ENCODE peak calls at places on chromosomes 13 and 19, in five cellular contexts. One of them, this sample, is unnamed.

GRCh38 chr13:81551036-81551435 is 1210.1 kb upstream of the SPRY2 start:
- DNase-seq in A673: no peak
- DNase-seq in BJ: no peak
- DNase-seq in cardiac fibroblast: no peak
- DNase-seq in uterus: no peak
- DNase-seq in this sample: no peak

GRCh38 chr19:43618921-43619261 is 538 bp downstream of the ZNF428 start:
- DNase-seq in uterus: no peak
- DNase-seq in cardiac fibroblast: no peak
- DNase-seq in BJ: no peak
- DNase-seq in A673: peak
- DNase-seq in this sample: peak

GRCh38 chr13:31769581-31769980 is 30.3 kb downstream of the RXFP2 start:
- DNase-seq in cardiac fibroblast: peak
- DNase-seq in A673: no peak
- DNase-seq in uterus: no peak
- DNase-seq in BJ: no peak
- DNase-seq in this sample: no peak

GRCh38 chr19:45640849-45641273 is 1.7 kb upstream of the EML2 start:
- DNase-seq in BJ: no peak
- DNase-seq in cardiac fibroblast: no peak
- DNase-seq in uterus: no peak
- DNase-seq in A673: no peak
- DNase-seq in this sample: no peak

GRCh38 chr19:16386619-16387240 is 62.1 kb downstream of the KLF2 start:
- DNase-seq in A673: peak
- DNase-seq in uterus: no peak
- DNase-seq in cardiac fibroblast: peak
- DNase-seq in BJ: no peak
- DNase-seq in this sample: peak

GRCh38 chr13:29170451-29171082 is 350.4 kb downstream of the MTUS2 start:
- DNase-seq in BJ: no peak
- DNase-seq in cardiac fibroblast: no peak
- DNase-seq in uterus: no peak
- DNase-seq in A673: peak
- DNase-seq in this sample: no peak

GRCh38 chr13:38361551-38362262 is 12.1 kb downstream of the UFM1 start:
- DNase-seq in A673: no peak
- DNase-seq in uterus: no peak
- DNase-seq in BJ: no peak
- DNase-seq in cardiac fibroblast: no peak
- DNase-seq in this sample: no peak

GRCh38 chr13:73737214-73737613 is 397.0 kb downstream of the KLF12 start:
- DNase-seq in BJ: no peak
- DNase-seq in cardiac fibroblast: no peak
- DNase-seq in uterus: no peak
- DNase-seq in A673: no peak
- DNase-seq in this sample: no peak

GRCh38 chr19:16326401-16327130 is 1.9 kb downstream of the KLF2 start:
- DNase-seq in BJ: no peak
- DNase-seq in A673: no peak
- DNase-seq in uterus: no peak
- DNase-seq in cardiac fibroblast: peak
- DNase-seq in this sample: no peak

GRCh38 chr13:99905224-99905623 is 66.3 kb downstream of the ZIC5 start:
- DNase-seq in A673: no peak
- DNase-seq in cardiac fibroblast: no peak
- DNase-seq in uterus: no peak
- DNase-seq in BJ: no peak
- DNase-seq in this sample: no peak
- H3K4me3 ChIP-seq in A673: no peak
- H3K4me3 ChIP-seq in cardiac fibroblast: no peak
- H3K4me3 ChIP-seq in uterus: no peak
- H3K4me3 ChIP-seq in BJ: no peak
- H3K4me3 ChIP-seq in this sample: no peak

GRCh38 chr19:10110076-10110971 is 1.2 kb upstream of the P2RY11 start:
- DNase-seq in cardiac fibroblast: no peak
- DNase-seq in BJ: no peak
- DNase-seq in A673: no peak
- DNase-seq in uterus: no peak
- DNase-seq in this sample: no peak
- H3K4me3 ChIP-seq in cardiac fibroblast: no peak
- H3K4me3 ChIP-seq in BJ: no peak
- H3K4me3 ChIP-seq in A673: no peak
- H3K4me3 ChIP-seq in uterus: no peak
- H3K4me3 ChIP-seq in this sample: no peak

GRCh38 chr19:575527-576506 is 3.4 kb downstream of the BSG start:
- DNase-seq in BJ: no peak
- DNase-seq in uterus: peak
- DNase-seq in cardiac fibroblast: peak
- DNase-seq in A673: no peak
- DNase-seq in this sample: no peak
- H3K4me3 ChIP-seq in BJ: peak
- H3K4me3 ChIP-seq in uterus: peak
- H3K4me3 ChIP-seq in cardiac fibroblast: peak
- H3K4me3 ChIP-seq in A673: peak
- H3K4me3 ChIP-seq in this sample: no peak

DNA sequence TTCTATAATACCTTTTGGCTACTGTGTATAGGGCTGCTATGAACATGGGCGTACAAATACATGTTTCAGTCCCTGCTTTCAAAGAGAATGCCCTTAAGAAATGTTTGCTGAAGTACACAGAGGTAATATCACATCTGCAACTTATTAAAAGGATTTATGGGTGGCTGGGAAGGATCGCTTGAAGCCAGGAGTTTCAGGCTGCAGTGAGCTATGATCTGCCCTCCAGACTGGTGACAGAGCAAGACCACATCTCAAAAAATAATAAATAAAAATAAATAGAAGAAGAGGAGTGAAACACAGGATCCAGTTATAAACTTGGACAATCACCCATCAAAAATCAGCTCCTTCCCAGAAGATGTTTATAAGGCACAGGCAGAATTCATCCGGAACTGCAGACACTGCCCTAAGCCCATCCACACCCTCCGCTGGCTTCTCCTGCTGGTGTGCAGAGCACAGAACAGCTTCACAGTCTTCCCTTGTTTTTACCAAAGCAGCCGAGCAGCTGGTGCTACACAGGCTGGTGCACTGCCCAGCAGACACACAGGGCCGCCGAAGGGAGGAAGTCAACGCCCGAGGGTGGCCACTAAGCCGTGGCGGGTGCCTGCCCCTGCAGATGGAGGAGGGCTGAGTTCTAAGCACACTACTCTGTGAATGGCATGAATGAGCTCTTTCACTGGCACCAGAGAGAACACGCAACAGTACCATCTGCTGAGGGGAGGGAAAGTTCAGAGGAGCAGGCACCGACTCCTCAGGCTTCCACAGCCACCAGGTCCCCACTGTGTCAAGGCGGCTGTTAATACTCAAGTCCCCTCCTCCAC is 44.0 kb downstream of the BRD4 start:
- DNase-seq in BJ: no peak
- DNase-seq in cardiac fibroblast: no peak
- DNase-seq in A673: peak
- DNase-seq in uterus: no peak
- DNase-seq in this sample: peak
- H3K4me3 ChIP-seq in BJ: no peak
- H3K4me3 ChIP-seq in cardiac fibroblast: no peak
- H3K4me3 ChIP-seq in A673: no peak
- H3K4me3 ChIP-seq in uterus: no peak
- H3K4me3 ChIP-seq in this sample: no peak

GRCh38 chr19:2933490-2933910 is 11.3 kb downstream of the ZNF77 start:
- DNase-seq in BJ: no peak
- DNase-seq in cardiac fibroblast: no peak
- DNase-seq in uterus: no peak
- DNase-seq in A673: no peak
- DNase-seq in this sample: no peak
- H3K4me3 ChIP-seq in BJ: no peak
- H3K4me3 ChIP-seq in cardiac fibroblast: no peak
- H3K4me3 ChIP-seq in uterus: no peak
- H3K4me3 ChIP-seq in A673: no peak
- H3K4me3 ChIP-seq in this sample: no peak

DNA sequence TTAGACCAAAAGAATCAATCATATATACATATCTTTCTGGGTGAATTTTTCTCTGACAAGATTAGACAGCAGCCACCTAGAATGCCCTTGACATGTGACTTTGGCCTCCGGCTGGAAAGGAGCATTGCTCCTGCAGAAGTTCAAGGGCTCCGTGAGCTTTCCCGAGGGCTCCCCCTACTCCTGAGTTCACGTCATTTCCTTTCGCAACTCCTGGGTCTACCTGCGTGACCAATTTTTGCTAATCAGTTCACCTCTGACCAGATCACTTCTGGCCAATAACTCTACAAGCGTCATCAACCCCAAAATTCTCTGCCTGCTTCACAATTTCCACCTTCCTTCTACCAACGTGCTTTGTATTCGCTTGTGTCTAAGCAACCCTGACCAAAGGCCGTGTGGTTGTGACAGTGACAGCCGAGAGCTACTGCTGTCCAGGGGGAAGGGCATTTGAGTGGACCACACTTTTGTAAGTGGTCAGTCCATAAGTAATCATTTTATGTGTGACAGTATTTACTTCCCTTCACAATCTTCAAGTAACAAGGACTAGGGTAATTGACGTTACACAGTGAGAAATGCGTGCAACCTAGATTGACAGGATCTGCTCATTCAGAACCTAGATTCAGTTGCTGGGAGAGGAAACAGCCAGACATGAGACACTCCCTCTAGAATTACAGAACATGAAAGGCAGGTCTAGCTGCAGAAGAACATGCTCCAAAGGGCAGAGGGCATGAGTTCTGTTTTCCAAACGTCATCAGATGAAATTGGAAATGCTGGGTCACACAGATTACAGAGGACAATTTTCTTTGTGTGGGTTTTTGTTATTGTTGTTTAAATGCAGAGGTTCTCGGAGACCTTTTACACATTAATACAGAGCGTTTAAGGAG is 145.9 kb upstream of the SPACA7 start:
- DNase-seq in uterus: no peak
- DNase-seq in A673: no peak
- DNase-seq in BJ: no peak
- DNase-seq in cardiac fibroblast: no peak
- DNase-seq in this sample: no peak
- H3K4me3 ChIP-seq in uterus: no peak
- H3K4me3 ChIP-seq in A673: no peak
- H3K4me3 ChIP-seq in BJ: no peak
- H3K4me3 ChIP-seq in cardiac fibroblast: no peak
- H3K4me3 ChIP-seq in this sample: no peak

GRCh38 chr19:49113762-49114629 is at the start of gene LIN7B:
- DNase-seq in BJ: no peak
- DNase-seq in A673: peak
- DNase-seq in uterus: peak
- DNase-seq in cardiac fibroblast: peak
- DNase-seq in this sample: peak
- H3K4me3 ChIP-seq in BJ: peak
- H3K4me3 ChIP-seq in A673: peak
- H3K4me3 ChIP-seq in uterus: peak
- H3K4me3 ChIP-seq in cardiac fibroblast: peak
- H3K4me3 ChIP-seq in this sample: peak